ENCODE peak calls at places on chromosome 14, in five cellular contexts. W, J, A, C and L are unnamed samples.

GRCh38 chr14:63614964-63615363 is 26.7 kb downstream of the WDR89 start:
- DNase-seq in W (no peak), J (no peak), A (peak; percentile 67), C (no peak), L (no peak)

GRCh38 chr14:55328317-55328716 is 57.1 kb downstream of the FBXO34 start:
- DNase-seq in W (no peak), J (no peak), A (peak; percentile 36), C (no peak), L (no peak)

GRCh38 chr14:77151245-77151644 is 9.7 kb upstream of the ZDHHC22 start:
- DNase-seq in W (no peak), J (no peak), A (peak; percentile 33), C (peak; percentile 44), L (no peak)

GRCh38 chr14:91873476-91874265 is 6.3 kb upstream of the TC2N start:
- DNase-seq in W (peak; percentile 62), J (no peak), A (peak; percentile 45), C (no peak), L (peak; percentile 72)

GRCh38 chr14:92207012-92207927 is 85.5 kb downstream of the CPSF2 start:
- DNase-seq in W (no peak), J (no peak), A (no peak), C (no peak), L (no peak)

GRCh38 chr14:100010679-100011078 is 54.5 kb upstream of the EVL start:
- DNase-seq in W (no peak), J (no peak), A (no peak), C (no peak), L (no peak)

GRCh38 chr14:95891742-95892141 is 15.1 kb downstream of the TUNAR start:
- DNase-seq in W (no peak), J (no peak), A (no peak), C (no peak), L (no peak)

GRCh38 chr14:21924479-21924878 is 250.9 kb upstream of the OR4E1 start:
- DNase-seq in W (no peak), J (no peak), A (no peak), C (no peak), L (peak; percentile 26)

GRCh38 chr14:91215381-91215780 is 29.1 kb downstream of the GPR68 start:
- DNase-seq in W (no peak), J (no peak), A (no peak), C (no peak), L (no peak)

GRCh38 chr14:89349196-89350008 is 67.6 kb downstream of the FOXN3 start:
- DNase-seq in W (peak; percentile 60), J (no peak), A (no peak), C (peak; percentile 92), L (no peak)

GRCh38 chr14:61219256-61219655 is 61.9 kb downstream of the TMEM30B start:
- DNase-seq in W (no peak), J (no peak), A (no peak), C (no peak), L (no peak)

GRCh38 chr14:95981939-95982338 is 57.2 kb upstream of the C14orf132 start:
- DNase-seq in W (no peak), J (no peak), A (no peak), C (no peak), L (no peak)

GRCh38 chr14:89417111-89417468 is at the start of gene FOXN3:
- DNase-seq in W (peak; percentile 92), J (peak; percentile 92), A (peak; percentile 95), C (peak; percentile 87), L (peak; percentile 72)

GRCh38 chr14:76729953-76730505 is 31.2 kb upstream of the VASH1 start:
- DNase-seq in W (no peak), J (no peak), A (no peak), C (no peak), L (no peak)

GRCh38 chr14:102775855-102776760 is 1.1 kb upstream of the TRAF3 start:
- DNase-seq in W (peak; percentile 25), J (no peak), A (peak; percentile 75), C (no peak), L (peak; percentile 87)

GRCh38 chr14:105351410-105351809 is 36.9 kb downstream of the PACS2 start:
- DNase-seq in W (no peak), J (no peak), A (no peak), C (no peak), L (no peak)

DNA sequence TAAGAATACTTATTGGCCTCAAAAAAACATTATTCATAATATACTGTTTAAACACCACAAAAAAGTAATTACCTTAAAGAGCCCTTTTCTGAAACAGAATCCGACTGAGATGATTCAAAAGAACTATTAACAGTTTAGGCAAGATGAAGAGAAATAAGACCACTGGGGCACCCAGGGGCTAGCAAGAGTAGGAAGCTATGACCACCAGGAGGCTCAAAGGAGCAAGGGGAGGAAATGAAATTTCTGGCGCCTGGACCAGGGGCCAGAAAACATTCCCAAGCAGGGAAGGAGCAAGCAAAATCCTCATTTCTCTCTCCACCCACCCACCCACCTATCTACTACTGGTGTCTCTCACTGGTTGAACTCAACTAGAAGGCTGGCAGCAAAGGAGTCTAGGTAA is 6.3 kb upstream of the DCAF4 start:
- DNase-seq in W (no peak), J (no peak), A (no peak), C (no peak), L (no peak)
- TF ChIP-seq CTCF in W (no peak), J (no peak), A (peak; percentile 21), C (no peak), L (no peak)

GRCh38 chr14:80988192-80988591 is 32.8 kb downstream of the TSHR start:
- DNase-seq in W (no peak), J (no peak), A (no peak), C (no peak), L (no peak)

GRCh38 chr14:80992580-80992979 is 37.2 kb downstream of the TSHR start:
- DNase-seq in W (no peak), J (no peak), A (no peak), C (no peak), L (no peak)

GRCh38 chr14:80982711-80983110 is 27.3 kb downstream of the TSHR start:
- DNase-seq in W (no peak), J (no peak), A (no peak), C (no peak), L (no peak)

GRCh38 chr14:80988742-80989429 is 33.5 kb downstream of the TSHR start:
- DNase-seq in W (no peak), J (no peak), A (no peak), C (no peak), L (no peak)

DNA sequence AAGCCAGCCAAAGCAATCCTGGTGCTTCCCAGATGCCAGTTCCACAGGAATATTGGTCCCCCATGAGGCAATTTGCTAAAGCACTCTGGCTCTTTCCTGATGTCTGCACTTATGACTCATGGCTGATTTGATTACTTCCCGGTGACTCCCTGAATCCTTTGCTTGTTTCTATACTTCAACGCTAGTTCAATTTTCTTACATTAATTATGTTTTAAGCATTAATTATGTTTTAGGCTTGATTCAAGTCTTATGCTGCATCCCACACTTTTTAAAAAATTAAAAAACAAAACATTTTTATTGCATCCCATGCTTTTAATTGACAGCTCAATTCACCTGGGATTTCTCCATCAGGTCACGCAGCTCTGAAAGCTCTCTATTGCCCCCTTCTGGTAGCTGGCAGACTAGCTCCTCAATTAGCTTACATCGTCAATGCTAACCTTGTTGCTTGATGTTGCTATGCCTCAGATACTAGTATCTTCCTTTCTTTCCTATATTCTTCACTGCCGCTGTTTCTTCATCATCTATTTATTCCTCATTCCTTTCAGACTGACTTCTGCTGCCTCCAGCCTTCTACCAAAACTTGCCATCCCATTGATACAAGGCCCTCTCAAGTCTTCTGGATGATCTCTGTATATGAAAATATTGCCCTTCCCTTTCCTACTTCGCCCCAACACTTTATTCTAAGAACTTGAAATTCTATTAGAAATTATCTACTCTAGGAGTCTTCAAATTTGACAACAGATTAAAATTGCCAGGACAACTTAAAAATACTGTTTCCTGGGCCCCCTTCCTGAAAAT is 32.0 kb downstream of the TSHR start:
- DNase-seq in W (peak; percentile 74), J (peak; percentile 20), A (peak; percentile 77), C (peak; percentile 59), L (peak; percentile 34)
- H3K4me3 ChIP-seq in W (no peak overlapping the region), J (no peak overlapping the region), A (no peak overlapping the region), C (no peak overlapping the region), L (no peak overlapping the region)

DNA sequence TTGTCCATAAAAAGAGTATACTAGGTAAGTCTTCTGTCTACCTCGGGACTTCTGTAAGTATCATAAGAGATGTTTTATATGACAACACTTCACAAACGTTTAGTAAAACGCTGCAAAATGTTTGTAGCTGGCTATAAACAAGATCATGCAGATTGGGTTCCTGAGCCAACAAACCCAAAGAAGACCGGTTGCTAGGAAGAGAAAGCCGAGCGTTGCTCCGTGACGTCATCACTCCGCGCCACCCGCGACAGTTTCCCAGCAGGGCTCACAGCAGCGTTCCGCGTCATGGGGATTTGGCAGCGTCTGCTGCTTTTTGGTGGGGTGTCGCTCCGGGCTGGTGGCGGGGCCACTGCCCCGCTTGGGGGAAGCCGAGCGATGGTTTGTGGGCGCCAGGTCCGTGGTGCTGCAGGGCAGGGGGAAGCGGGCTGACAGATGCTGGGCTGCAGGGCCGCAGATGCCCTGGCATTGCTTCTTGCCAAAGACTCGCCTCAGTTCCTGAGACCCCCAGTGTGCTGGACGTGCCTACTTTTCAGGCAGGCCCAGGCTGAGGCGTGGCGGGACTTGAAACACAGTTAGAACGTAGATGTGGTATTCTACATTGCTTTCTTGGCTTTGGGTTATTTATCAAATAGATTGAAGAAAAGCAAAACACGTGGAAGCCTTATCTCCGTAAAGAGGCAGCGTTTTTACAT is at the start of gene NUBPL:
- DNase-seq in W (peak; percentile 96), J (peak; percentile 97), A (peak; percentile 97), C (peak; percentile 94), L (peak; percentile 90)
- TF ChIP-seq CTCF in W (no peak), J (no peak), A (no peak), C (peak; percentile 40), L (no peak)

GRCh38 chr14:103880986-103881926 is 33.9 kb upstream of the PPP1R13B start:
- DNase-seq in W (peak; percentile 86), J (peak; percentile 60), A (no peak), C (peak; percentile 45), L (no peak)
- H3K4me3 ChIP-seq in W (no peak overlapping the region), J (peak overlapping the region; percentile 51), A (no peak overlapping the region), C (no peak overlapping the region), L (no peak overlapping the region)